ENCODE peak calls at places on chromosome 19, in seven cellular contexts. W is ascending aorta, B is cardiac muscle cell, S is tibial nerve, A is body of pancreas, P is transverse colon, F is WERI-Rb-1. K is an unnamed sample.

GRCh38 chr19:19224852-19225494 is 13.2 kb downstream of the NCAN start:
- DNase-seq in F (peak), W (no peak), S (no peak), B (peak), A (peak), P (peak), K (peak)

GRCh38 chr19:10083911-10084310 is 2.2 kb upstream of the SHFL start:
- DNase-seq in P (no peak), B (no peak), S (no peak), F (no peak), A (no peak), W (no peak), K (no peak)

GRCh38 chr19:27779953-27780352 is 1433.0 kb downstream of the UQCRFS1 start:
- DNase-seq in A (no peak), P (no peak), W (no peak), S (no peak), B (no peak), F (no peak), K (no peak)

GRCh38 chr19:16252459-16253205 is 54.9 kb downstream of the AP1M1 start:
- DNase-seq in B (no peak), A (no peak), W (no peak), F (no peak), S (no peak), P (peak), K (peak)

GRCh38 chr19:50475736-50476223 is 527 bp upstream of the EMC10 start:
- DNase-seq in F (no peak), W (no peak), S (no peak), B (no peak), A (no peak), P (no peak), K (no peak)

GRCh38 chr19:5452594-5453565 is 2.3 kb upstream of the ZNRF4 start:
- DNase-seq in B (peak), F (peak), A (no peak), P (no peak), W (no peak), S (no peak), K (no peak)

GRCh38 chr19:23867895-23868294 is 46.8 kb upstream of the ZNF726 start:
- DNase-seq in S (no peak), A (no peak), W (no peak), B (no peak), P (no peak), F (peak), K (no peak)

GRCh38 chr19:18541992-18542935 is 1.1 kb downstream of the FKBP8 start:
- DNase-seq in P (no peak), F (no peak), B (no peak), W (no peak), A (no peak), S (no peak), K (no peak)

GRCh38 chr19:8361921-8362793 is 1.8 kb upstream of the ANGPTL4 start:
- DNase-seq in F (peak), A (peak), P (peak), B (peak), W (peak), S (peak), K (peak)

GRCh38 chr19:32012206-32012605 is 333.2 kb upstream of the ZNF507 start:
- DNase-seq in B (no peak), F (no peak), A (no peak), P (peak), S (no peak), W (no peak), K (no peak)

GRCh38 chr19:31674503-31675186 is 325.4 kb upstream of the TSHZ3 start:
- DNase-seq in A (no peak), W (no peak), S (no peak), B (peak), P (no peak), F (no peak), K (no peak)

GRCh38 chr19:11234486-11235075 is 4.8 kb upstream of the ANGPTL8 start:
- DNase-seq in B (no peak), F (no peak), W (no peak), A (peak), P (no peak), S (no peak), K (no peak)

GRCh38 chr19:19418548-19419260 is 13.2 kb downstream of the GATAD2A start:
- DNase-seq in P (no peak), B (no peak), W (no peak), S (no peak), F (no peak), A (no peak), K (no peak)

GRCh38 chr19:6276447-6276846 is 3.3 kb downstream of the MLLT1 start:
- DNase-seq in A (peak), B (peak), S (peak), F (peak), P (peak), W (no peak), K (peak)

GRCh38 chr19:56765107-56765506 is 75.4 kb downstream of the PEG3 start:
- DNase-seq in W (no peak), F (peak), P (peak), A (peak), B (peak), S (no peak), K (no peak)

GRCh38 chr19:49441210-49441959 is at the start of gene SLC17A7:
- DNase-seq in P (peak), A (no peak), S (peak), B (no peak), W (no peak), F (peak), K (peak)

GRCh38 chr19:49441960-49442350 is 628 bp upstream of the SLC17A7 start:
- DNase-seq in S (no peak), B (no peak), A (no peak), W (no peak), F (no peak), P (no peak), K (no peak)

GRCh38 chr19:49442793-49443365 is 1.6 kb upstream of the SLC17A7 start:
- DNase-seq in A (peak), P (peak), B (peak), W (peak), F (peak), S (peak), K (peak)

GRCh38 chr19:49443366-49444099 is 2.2 kb upstream of the SLC17A7 start:
- DNase-seq in A (peak), W (peak), P (peak), B (peak), F (peak), S (peak), K (peak)

GRCh38 chr19:49442354-49442753 is 1.0 kb upstream of the SLC17A7 start:
- DNase-seq in P (peak), B (no peak), S (peak), W (no peak), F (peak), A (no peak), K (peak)
- H3K4me3 ChIP-seq in P (no peak), B (peak), S (peak), W (peak), F (peak), A (no peak), K (no peak)

DNA sequence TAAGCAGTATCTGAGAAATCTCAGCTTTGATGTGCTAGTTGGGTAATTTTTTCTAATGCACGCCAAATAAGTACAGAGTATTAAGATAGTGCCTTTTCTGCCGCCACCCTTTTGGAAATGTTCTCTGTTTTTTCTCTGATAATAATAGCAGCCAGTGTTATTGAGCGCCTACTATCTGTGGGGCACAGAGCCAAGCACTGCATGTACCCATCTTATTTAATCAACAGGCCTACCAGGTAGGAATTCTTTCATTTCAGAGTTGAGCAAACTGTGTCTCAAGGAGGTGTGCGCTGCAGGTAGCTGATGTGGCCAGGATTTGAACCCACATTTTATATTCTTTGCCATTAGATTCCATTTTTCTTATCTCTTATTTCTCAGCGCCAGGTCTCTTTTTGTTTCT is 1.4 kb downstream of the EPN1 start:
- DNase-seq in S (no peak), F (no peak), P (no peak), A (peak), B (peak), W (no peak), K (no peak)
- TF ChIP-seq CTCF in S (no peak), F (no peak), P (no peak), A (peak), B (peak), W (no peak), K (no peak)

DNA sequence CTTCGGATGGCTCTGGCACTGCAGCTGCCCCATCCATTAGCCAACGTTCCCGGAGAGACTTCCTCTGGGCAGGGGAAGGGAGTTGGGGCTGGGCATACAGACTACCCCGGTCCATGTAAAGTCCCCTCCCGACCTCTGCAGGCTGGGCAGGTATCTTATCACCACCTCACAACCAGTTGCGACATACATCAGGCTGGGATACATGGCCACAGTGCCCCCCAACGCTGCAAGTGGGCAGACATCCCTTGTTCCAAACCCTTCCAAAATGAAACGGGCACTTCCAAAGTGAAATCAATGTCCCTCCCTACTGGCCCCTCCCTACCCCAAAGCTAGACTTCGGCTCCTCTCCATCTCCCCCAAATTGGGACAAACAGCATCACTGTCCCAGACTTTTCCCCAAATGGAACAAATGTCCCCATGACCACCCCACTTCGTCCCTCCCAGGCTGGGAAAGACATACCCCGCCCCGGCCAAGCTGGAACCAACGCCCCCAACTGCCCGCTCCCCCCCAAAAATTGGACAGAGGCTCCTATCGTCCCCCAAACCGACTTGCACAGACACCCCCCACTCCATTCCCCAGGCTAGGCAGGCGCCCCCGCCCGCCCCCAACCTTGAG is 5.0 kb downstream of the PALM3 start:
- DNase-seq in P (no peak), F (no peak), B (peak), W (no peak), A (no peak), S (no peak), K (no peak)
- H3K4me3 ChIP-seq in P (peak), F (peak), B (peak), W (peak), A (no peak), S (peak), K (no peak)

GRCh38 chr19:29966594-29967249 is 24.7 kb downstream of the URI1 start:
- DNase-seq in P (no peak), A (no peak), S (no peak), F (no peak), B (peak), W (no peak), K (no peak)
- TF ChIP-seq CTCF in P (no peak), A (no peak), S (no peak), F (peak), B (peak), W (no peak), K (no peak)

GRCh38 chr19:2719232-2719735 is 1.9 kb downstream of the DIRAS1 start:
- DNase-seq in W (no peak), B (no peak), P (no peak), S (no peak), A (no peak), F (no peak), K (no peak)
- H3K4me3 ChIP-seq in W (no peak), B (no peak), P (no peak), S (no peak), A (no peak), F (no peak), K (no peak)

DNA sequence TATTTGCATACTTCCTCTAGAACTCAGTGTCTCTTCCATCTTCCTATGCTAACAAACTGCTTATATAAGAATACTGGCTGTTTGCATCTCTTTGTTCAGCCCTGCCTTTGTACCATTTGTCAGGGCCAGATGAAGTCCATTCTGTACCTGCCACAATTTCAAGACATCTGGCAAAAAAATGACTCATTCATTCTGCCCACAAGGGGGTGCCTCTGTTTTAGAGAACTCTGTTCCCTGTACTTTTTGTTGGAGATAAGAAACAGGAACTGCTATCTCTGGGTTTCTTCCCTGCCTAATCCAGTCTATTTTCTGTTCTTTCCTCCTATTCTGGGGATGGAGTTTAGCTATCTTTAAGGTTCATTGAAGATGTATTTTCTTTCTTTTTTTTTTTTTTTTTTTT is 23.0 kb downstream of the ZNF568 start:
- DNase-seq in P (no peak), W (no peak), F (no peak), S (no peak), B (peak), A (no peak), K (no peak)
- TF ChIP-seq CTCF in P (no peak), W (no peak), F (peak), S (no peak), B (peak), A (no peak), K (no peak)

GRCh38 chr19:47158367-47158791 is 27.7 kb downstream of the SAE1 start:
- DNase-seq in S (no peak), P (peak), A (no peak), W (no peak), F (no peak), B (no peak), K (no peak)
- H3K4me3 ChIP-seq in S (no peak), P (no peak), A (no peak), W (peak), F (no peak), B (no peak), K (no peak)

GRCh38 chr19:38795549-38795948 is 6.5 kb downstream of the LGALS7B start:
- DNase-seq in S (no peak), F (no peak), B (no peak), P (no peak), W (no peak), A (no peak), K (no peak)

GRCh38 chr19:38793671-38794070 is 4.7 kb downstream of the LGALS7B start:
- DNase-seq in W (no peak), S (no peak), A (no peak), P (no peak), B (no peak), F (no peak), K (no peak)

GRCh38 chr19:38793186-38793585 is 4.2 kb downstream of the LGALS7B start:
- DNase-seq in W (no peak), B (peak), F (no peak), A (no peak), P (no peak), S (no peak), K (no peak)

GRCh38 chr19:38796154-38796553 is 7.2 kb downstream of the LGALS7B start:
- DNase-seq in S (no peak), P (no peak), A (no peak), W (no peak), B (no peak), F (no peak), K (no peak)

DNA sequence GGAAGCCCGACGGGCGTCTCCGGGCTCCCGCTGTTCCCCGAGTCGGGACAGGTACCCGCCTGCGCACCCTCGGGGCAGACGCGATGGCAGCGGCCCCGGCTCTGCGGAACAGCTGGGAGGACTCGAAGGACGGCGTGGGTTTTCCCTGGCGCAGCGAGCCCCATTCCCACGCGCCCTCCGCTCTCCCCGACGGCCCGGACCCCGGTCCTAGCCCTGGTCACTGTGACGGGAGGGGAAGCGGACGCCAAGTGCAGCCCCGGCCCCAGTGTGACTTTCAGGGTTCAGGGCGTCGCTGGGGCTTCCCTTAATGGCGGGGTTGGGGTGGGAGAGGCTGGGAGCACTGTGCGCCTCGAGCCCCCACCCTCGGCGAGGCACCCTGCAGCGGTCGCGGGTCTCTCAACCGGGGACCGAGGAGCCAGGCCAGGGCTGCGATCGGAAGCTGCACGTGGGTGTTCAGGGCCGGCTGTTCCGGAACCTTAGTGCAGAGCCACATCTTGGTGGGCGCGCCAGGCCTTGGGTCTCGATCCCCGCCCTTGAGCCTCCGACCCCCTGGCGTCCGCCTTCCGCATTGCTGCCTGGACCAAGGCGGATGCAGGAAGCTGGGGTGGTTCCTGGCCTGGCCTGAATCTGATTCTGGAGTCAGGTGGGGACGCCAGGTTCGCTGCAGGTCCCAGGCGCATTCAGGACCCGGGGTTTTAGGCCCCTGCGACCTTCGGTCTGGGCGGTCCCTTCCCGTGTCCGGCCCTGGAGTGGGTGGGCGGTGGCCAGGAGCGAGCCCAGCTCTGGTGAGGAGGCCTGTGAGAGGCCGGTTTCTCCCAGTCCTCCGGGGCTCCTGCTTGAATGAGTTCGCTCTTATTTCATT is 3.5 kb downstream of the LGALS7B start:
- DNase-seq in B (peak), W (no peak), S (no peak), F (no peak), A (no peak), P (peak), K (no peak)
- TF ChIP-seq CTCF in B (peak), W (peak), S (peak), F (no peak), A (no peak), P (peak), K (no peak)

GRCh38 chr19:37507167-37507464 is 377 bp downstream of the ZNF793 start:
- DNase-seq in W (no peak), P (no peak), F (no peak), A (no peak), S (no peak), B (no peak), K (no peak)

GRCh38 chr19:37511821-37512220 is 5.1 kb downstream of the ZNF793 start:
- DNase-seq in A (no peak), W (no peak), F (no peak), P (no peak), S (no peak), B (no peak), K (no peak)

GRCh38 chr19:37511186-37511585 is 4.4 kb downstream of the ZNF793 start:
- DNase-seq in P (no peak), W (no peak), F (no peak), B (no peak), A (no peak), S (no peak), K (no peak)

GRCh38 chr19:37506387-37507166 is at the start of gene ZNF793:
- DNase-seq in P (peak), W (peak), S (peak), A (peak), B (peak), F (peak), K (peak)

GRCh38 chr19:37505958-37506386 is 767 bp upstream of the ZNF793 start:
- DNase-seq in P (no peak), W (no peak), A (no peak), S (no peak), F (no peak), B (no peak), K (no peak)
- H3K4me3 ChIP-seq in P (peak), W (peak), A (peak), S (peak), F (peak), B (peak), K (peak)

GRCh38 chr19:17327068-17327653 is 7.5 kb downstream of the ANO8 start:
- DNase-seq in B (no peak), W (no peak), A (no peak), F (no peak), P (no peak), S (no peak), K (no peak)

GRCh38 chr19:17326595-17326966 is 8.1 kb downstream of the ANO8 start:
- DNase-seq in F (no peak), B (no peak), A (no peak), S (no peak), W (no peak), P (no peak), K (no peak)

GRCh38 chr19:17329061-17329767 is 5.4 kb downstream of the ANO8 start:
- DNase-seq in W (no peak), S (no peak), A (no peak), B (no peak), P (no peak), F (no peak), K (no peak)

GRCh38 chr19:17328517-17329060 is 6.1 kb downstream of the ANO8 start:
- DNase-seq in P (no peak), B (no peak), S (no peak), W (no peak), A (no peak), F (no peak), K (no peak)

DNA sequence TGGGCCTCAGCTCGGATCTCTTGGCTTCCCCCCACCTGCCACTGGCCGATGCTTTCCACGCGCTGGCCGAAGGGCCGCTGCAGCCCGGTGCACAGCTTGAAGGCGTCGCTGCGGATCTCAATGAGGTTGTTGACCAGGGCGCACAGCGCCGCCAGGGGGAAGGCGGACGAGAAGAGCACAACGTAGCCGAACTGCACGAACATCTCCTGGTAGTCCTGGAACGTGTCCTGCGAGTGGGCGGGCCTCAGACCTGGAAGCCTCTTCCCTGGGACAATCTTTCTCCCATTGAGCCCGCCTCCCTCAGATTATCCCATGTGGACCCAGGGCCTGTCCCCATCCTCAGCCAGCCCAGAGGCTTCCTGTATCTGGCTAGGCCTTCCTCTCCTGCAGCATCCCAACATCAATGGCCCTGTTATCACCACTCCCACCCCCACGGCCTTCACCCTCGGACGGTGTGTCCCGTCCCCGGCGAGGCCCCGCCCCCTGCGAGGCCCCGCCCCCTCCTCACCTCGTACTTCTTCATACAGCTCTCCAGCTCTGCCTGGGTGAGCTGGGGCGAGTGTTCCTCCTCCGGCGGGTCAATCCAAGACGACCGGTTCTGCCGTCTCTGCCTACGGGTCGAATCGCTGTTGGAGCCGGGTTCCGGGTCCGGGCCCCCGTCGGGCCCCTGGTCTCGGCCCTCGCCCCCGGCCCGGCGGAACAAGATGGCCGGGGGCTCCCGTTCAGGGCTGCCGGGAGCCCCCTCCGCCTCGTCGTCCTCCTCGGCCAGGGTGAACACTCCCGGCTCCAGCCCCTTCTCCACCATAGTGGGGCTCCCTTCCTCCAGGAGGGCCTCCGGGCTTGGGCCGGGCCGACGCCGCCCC is 6.8 kb downstream of the ANO8 start:
- DNase-seq in P (peak), B (peak), S (no peak), F (no peak), W (no peak), A (peak), K (no peak)
- TF ChIP-seq CTCF in P (peak), B (peak), S (no peak), F (no peak), W (no peak), A (peak), K (no peak)